ENCODE peak calls at places on chromosomes 16 and 17, in seven cellular contexts. I, N, R, P, K, D and L are unnamed samples.

GRCh38 chr17:29954405-29954804 is 13.0 kb downstream of the EFCAB5 start:
- DNase-seq in I (no peak), N (no peak), R (no peak), P (no peak), K (no peak), D (no peak), L (no peak)

GRCh38 chr17:15398736-15399331 is 57.4 kb upstream of the TEKT3 start:
- DNase-seq in I (no peak), N (peak; percentile 34), R (no peak), P (no peak), K (no peak), D (no peak), L (no peak)

GRCh38 chr16:12519986-12520385 is 283.7 kb downstream of the CPPED1 start:
- DNase-seq in I (no peak), N (no peak), R (no peak), P (no peak), K (no peak), D (no peak), L (no peak)

GRCh38 chr17:40551874-40552768 is 13.2 kb downstream of the CCR7 start:
- DNase-seq in I (peak; percentile 29), N (peak; percentile 96), R (peak; percentile 97), P (no peak), K (peak; percentile 100), D (peak; percentile 97), L (peak; percentile 98)

GRCh38 chr17:59521465-59522126 is 43.8 kb upstream of the DHX40 start:
- DNase-seq in I (peak; percentile 58), N (peak; percentile 46), R (peak; percentile 86), P (no peak), K (peak; percentile 45), D (no peak), L (no peak)

GRCh38 chr17:9522074-9522473 is 53.5 kb downstream of the STX8 start:
- DNase-seq in I (no peak), N (peak; percentile 55), R (no peak), P (peak; percentile 7), K (peak; percentile 62), D (no peak), L (no peak)

GRCh38 chr17:81711814-81712467 is at the start of gene SLC25A10:
- DNase-seq in I (peak; percentile 94), N (peak; percentile 70), R (no peak), P (peak; percentile 25), K (peak; percentile 62), D (no peak), L (no peak)

GRCh38 chr16:15811778-15812750 is 44.8 kb downstream of the MYH11 start:
- DNase-seq in I (peak; percentile 44), N (peak; percentile 94), R (no peak), P (no peak), K (peak; percentile 82), D (peak; percentile 98), L (peak; percentile 98)

GRCh38 chr16:70250748-70251650 is 741 bp downstream of the EXOSC6 start:
- DNase-seq in I (peak; percentile 52), N (peak; percentile 51), R (no peak), P (no peak), K (peak; percentile 43), D (no peak), L (no peak)

GRCh38 chr17:68981288-68981687 is 26.1 kb upstream of the ABCA8 start:
- DNase-seq in I (peak; percentile 29), N (peak; percentile 98), R (no peak), P (no peak), K (peak; percentile 89), D (peak; percentile 60), L (peak; percentile 74)

GRCh38 chr16:86590501-86591144 is 12.3 kb downstream of the FOXL1 start:
- DNase-seq in I (no peak), N (peak; percentile 82), R (no peak), P (no peak), K (peak; percentile 82), D (peak; percentile 65), L (peak; percentile 86)

GRCh38 chr17:76277300-76278267 is 12.4 kb downstream of the UBALD2 start:
- DNase-seq in I (no peak), N (no peak), R (no peak), P (no peak), K (no peak), D (no peak), L (no peak)

GRCh38 chr16:529012-529575 is 1.6 kb downstream of the CAPN15 start:
- DNase-seq in I (no peak), N (no peak), R (no peak), P (no peak), K (no peak), D (no peak), L (no peak)

GRCh38 chr17:17297217-17297616 is 6.0 kb upstream of the NT5M start:
- DNase-seq in I (no peak), N (no peak), R (no peak), P (no peak), K (no peak), D (no peak), L (no peak)

GRCh38 chr17:76196675-76197074 is 43.6 kb downstream of the RNF157 start:
- DNase-seq in I (peak; percentile 52), N (peak; percentile 65), R (no peak), P (no peak), K (peak; percentile 76), D (no peak), L (no peak)

GRCh38 chr16:73082608-73083007 is 34.7 kb upstream of the ZFHX3 start:
- DNase-seq in I (no peak), N (peak; percentile 97), R (no peak), P (no peak), K (peak; percentile 96), D (peak; percentile 98), L (peak; percentile 98)

GRCh38 chr16:15494231-15494630 is 59.8 kb downstream of the BMERB1 start:
- DNase-seq in I (no peak), N (no peak), R (no peak), P (no peak), K (no peak), D (no peak), L (no peak)

GRCh38 chr16:85800321-85800669 is 800 bp downstream of the COX4I1 start:
- DNase-seq in I (no peak), N (no peak), R (no peak), P (no peak), K (no peak), D (no peak), L (no peak)

GRCh38 chr16:15906439-15906838 is 18.0 kb upstream of the CEP20 start:
- DNase-seq in I (no peak), N (no peak), R (no peak), P (no peak), K (no peak), D (no peak), L (no peak)

GRCh38 chr17:71900830-71901229 is 220.0 kb upstream of the SOX9 start:
- DNase-seq in I (no peak), N (no peak), R (no peak), P (no peak), K (no peak), D (no peak), L (no peak)

GRCh38 chr17:9432867-9433495 is 142.6 kb downstream of the STX8 start:
- DNase-seq in I (no peak), N (peak; percentile 45), R (no peak), P (no peak), K (no peak), D (peak; percentile 11), L (peak; percentile 34)

GRCh38 chr17:64133546-64134215 is 3.7 kb upstream of the ERN1 start:
- DNase-seq in I (no peak), N (peak; percentile 66), R (peak; percentile 71), P (no peak), K (peak; percentile 47), D (no peak), L (no peak)

GRCh38 chr17:78002166-78002565 is 43.7 kb downstream of the TNRC6C start:
- DNase-seq in I (no peak), N (no peak), R (no peak), P (no peak), K (no peak), D (no peak), L (no peak)

GRCh38 chr17:16873654-16874035 is 98.3 kb downstream of the TNFRSF13B start:
- DNase-seq in I (no peak), N (no peak), R (peak; percentile 77), P (no peak), K (no peak), D (no peak), L (no peak)

GRCh38 chr17:49249292-49249794 is 18.8 kb upstream of the PHOSPHO1 start:
- DNase-seq in I (no peak), N (peak; percentile 24), R (no peak), P (no peak), K (peak; percentile 19), D (no peak), L (no peak)

GRCh38 chr17:69492410-69493071 is 78.0 kb downstream of the MAP2K6 start:
- DNase-seq in I (no peak), N (peak; percentile 69), R (no peak), P (no peak), K (peak; percentile 75), D (peak; percentile 81), L (no peak)

GRCh38 chr16:27499659-27500055 is 50.1 kb downstream of the GTF3C1 start:
- DNase-seq in I (no peak), N (no peak), R (no peak), P (no peak), K (no peak), D (no peak), L (no peak)

GRCh38 chr17:57343717-57344116 is 87.4 kb downstream of the MSI2 start:
- DNase-seq in I (no peak), N (peak; percentile 25), R (no peak), P (no peak), K (no peak), D (no peak), L (no peak)

GRCh38 chr16:88640520-88641247 is 2.3 kb downstream of the IL17C start:
- DNase-seq in I (no peak), N (no peak), R (no peak), P (no peak), K (no peak), D (no peak), L (no peak)

GRCh38 chr16:972316-973002 is 1.7 kb upstream of the LMF1 start:
- DNase-seq in I (peak; percentile 42), N (no peak), R (peak; percentile 77), P (peak; percentile 86), K (no peak), D (no peak), L (no peak)

GRCh38 chr17:67582632-67583230 is 135.0 kb upstream of the NOL11 start:
- DNase-seq in I (peak; percentile 94), N (peak; percentile 92), R (no peak), P (no peak), K (no peak), D (no peak), L (no peak)

GRCh38 chr17:47720754-47721533 is 12.1 kb upstream of the TBX21 start:
- DNase-seq in I (no peak), N (no peak), R (no peak), P (no peak), K (no peak), D (no peak), L (no peak)

GRCh38 chr16:26261621-26262020 is 569.9 kb downstream of the HS3ST4 start:
- DNase-seq in I (no peak), N (no peak), R (no peak), P (no peak), K (no peak), D (no peak), L (no peak)

GRCh38 chr16:51987519-51987918 is 559.4 kb downstream of the TOX3 start:
- DNase-seq in I (no peak), N (no peak), R (no peak), P (no peak), K (no peak), D (no peak), L (no peak)